ENCODE peak calls at places on chromosomes 12 and 14, in eight cellular contexts. K is HFFc6, F is tibial nerve, Q is glutamatergic neuron, S is AG04449, D is suprapubic skin, I is fibroblast of lung, X is D721Med. A is an unnamed sample.

GRCh38 chr12:11719678-11720099 is 70.2 kb downstream of the ETV6 start:
- DNase-seq in K (peak), F (no peak), Q (no peak), S (peak), D (no peak), I (peak), X (no peak), A (peak)

GRCh38 chr12:49059063-49059384 is 1.6 kb downstream of the KMT2D start:
- DNase-seq in K (no peak), F (no peak), Q (no peak), S (no peak), D (no peak), I (peak), X (no peak), A (no peak)

GRCh38 chr14:103214461-103214958 is 91.2 kb downstream of the TNFAIP2 start:
- DNase-seq in K (no peak), F (no peak), Q (no peak), S (no peak), D (no peak), I (no peak), X (no peak), A (no peak)

GRCh38 chr12:103879878-103880277 is 38.8 kb upstream of the NT5DC3 start:
- DNase-seq in K (no peak), F (no peak), Q (no peak), S (no peak), D (no peak), I (no peak), X (no peak), A (no peak)

GRCh38 chr12:53287741-53288216 is 7.6 kb upstream of the PFDN5 start:
- DNase-seq in K (peak), F (peak), Q (peak), S (no peak), D (no peak), I (peak), X (peak), A (no peak)

GRCh38 chr14:90496379-90496778 is 99.5 kb downstream of the CALM1 start:
- DNase-seq in K (no peak), F (no peak), Q (no peak), S (no peak), D (no peak), I (no peak), X (no peak), A (no peak)

GRCh38 chr12:122366685-122367475 is 55.6 kb downstream of the CLIP1 start:
- DNase-seq in K (peak), F (peak), Q (no peak), S (peak), D (no peak), I (peak), X (no peak), A (peak)

GRCh38 chr12:69985656-69986055 is 160.6 kb downstream of the MYRFL start:
- DNase-seq in K (no peak), F (no peak), Q (peak), S (no peak), D (no peak), I (no peak), X (no peak), A (no peak)

GRCh38 chr12:49750027-49750977 is 8.9 kb downstream of the TMBIM6 start:
- DNase-seq in K (peak), F (no peak), Q (no peak), S (no peak), D (no peak), I (peak), X (no peak), A (peak)

GRCh38 chr14:31947076-31947475 is 130.0 kb upstream of the ARHGAP5 start:
- DNase-seq in K (no peak), F (no peak), Q (no peak), S (no peak), D (no peak), I (no peak), X (no peak), A (no peak)

GRCh38 chr14:30375280-30375892 is 183.6 kb upstream of the G2E3 start:
- DNase-seq in K (peak), F (peak), Q (peak), S (no peak), D (peak), I (peak), X (no peak), A (peak)

GRCh38 chr14:104461676-104462443 is 117.7 kb upstream of the C14orf180 start:
- DNase-seq in K (no peak), F (no peak), Q (peak), S (no peak), D (peak), I (no peak), X (no peak), A (no peak)

GRCh38 chr14:105588236-105588860 is 62.0 kb downstream of the TMEM121 start:
- DNase-seq in K (no peak), F (no peak), Q (no peak), S (no peak), D (no peak), I (no peak), X (no peak), A (no peak)

GRCh38 chr12:90514325-90514724 is 440.7 kb downstream of the CCER1 start:
- DNase-seq in K (no peak), F (no peak), Q (no peak), S (no peak), D (no peak), I (peak), X (no peak), A (no peak)

GRCh38 chr14:86515195-86515594 is 985.3 kb downstream of the FLRT2 start:
- DNase-seq in K (no peak), F (no peak), Q (no peak), S (no peak), D (no peak), I (no peak), X (no peak), A (no peak)
- TF ChIP-seq CTCF in K (no peak), F (no peak), Q (no peak), S (no peak), D (no peak), I (no peak), X (no peak), A (no peak)

GRCh38 chr12:29439506-29439905 is 58.0 kb downstream of the OVCH1 start:
- DNase-seq in K (no peak), F (no peak), Q (no peak), S (no peak), D (no peak), I (no peak), X (no peak), A (no peak)

GRCh38 chr12:29437575-29437974 is 56.6 kb upstream of the ERGIC2 start:
- DNase-seq in K (no peak), F (no peak), Q (no peak), S (no peak), D (no peak), I (no peak), X (no peak), A (no peak)

GRCh38 chr12:29438752-29439408 is 57.9 kb upstream of the ERGIC2 start:
- DNase-seq in K (no peak), F (no peak), Q (no peak), S (no peak), D (no peak), I (no peak), X (no peak), A (no peak)
- TF ChIP-seq CTCF in K (no peak), F (no peak), Q (no peak), S (no peak), D (no peak), I (no peak), X (no peak), A (no peak)

GRCh38 chr12:109433618-109434017 is 43.5 kb downstream of the KCTD10 start:
- DNase-seq in K (no peak), F (no peak), Q (peak), S (no peak), D (no peak), I (no peak), X (no peak), A (no peak)
- TF ChIP-seq CTCF in K (peak), F (peak), Q (peak), S (peak), D (no peak), I (no peak), X (peak), A (peak)

GRCh38 chr12:26857465-26858176 is 24.6 kb upstream of the ITPR2 start:
- DNase-seq in K (no peak), F (no peak), Q (no peak), S (no peak), D (no peak), I (no peak), X (no peak), A (no peak)

GRCh38 chr12:26868505-26869494 is 35.8 kb upstream of the ITPR2 start:
- DNase-seq in K (no peak), F (no peak), Q (no peak), S (no peak), D (no peak), I (no peak), X (no peak), A (no peak)

GRCh38 chr12:26867084-26867483 is 34.1 kb upstream of the ITPR2 start:
- DNase-seq in K (no peak), F (no peak), Q (no peak), S (no peak), D (no peak), I (no peak), X (no peak), A (no peak)

GRCh38 chr12:26861690-26862089 is 28.7 kb upstream of the ITPR2 start:
- DNase-seq in K (no peak), F (no peak), Q (no peak), S (no peak), D (no peak), I (no peak), X (no peak), A (no peak)

DNA sequence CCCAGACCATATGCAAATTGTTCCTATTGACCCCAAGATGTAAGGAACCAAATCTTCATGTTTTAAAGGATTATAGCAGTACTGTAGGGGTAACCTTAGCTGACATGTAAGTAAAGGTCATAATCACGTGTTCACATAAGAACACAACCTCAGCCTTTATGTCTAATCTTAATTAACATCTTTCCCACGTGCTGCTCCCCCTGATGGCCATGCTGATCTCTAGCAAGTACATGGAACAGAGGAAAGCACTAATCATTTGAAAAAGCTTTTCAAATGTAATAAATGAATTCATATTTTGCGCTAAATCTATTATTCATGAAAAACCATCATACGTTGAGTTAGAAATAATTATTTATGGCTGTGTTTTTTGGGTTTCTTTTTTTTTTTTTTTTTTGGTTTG is 30.5 kb upstream of the ITPR2 start:
- DNase-seq in K (no peak), F (no peak), Q (no peak), S (no peak), D (no peak), I (peak), X (no peak), A (no peak)
- TF ChIP-seq CTCF in K (peak), F (no peak), Q (no peak), S (peak), D (no peak), I (peak), X (peak), A (peak)

DNA sequence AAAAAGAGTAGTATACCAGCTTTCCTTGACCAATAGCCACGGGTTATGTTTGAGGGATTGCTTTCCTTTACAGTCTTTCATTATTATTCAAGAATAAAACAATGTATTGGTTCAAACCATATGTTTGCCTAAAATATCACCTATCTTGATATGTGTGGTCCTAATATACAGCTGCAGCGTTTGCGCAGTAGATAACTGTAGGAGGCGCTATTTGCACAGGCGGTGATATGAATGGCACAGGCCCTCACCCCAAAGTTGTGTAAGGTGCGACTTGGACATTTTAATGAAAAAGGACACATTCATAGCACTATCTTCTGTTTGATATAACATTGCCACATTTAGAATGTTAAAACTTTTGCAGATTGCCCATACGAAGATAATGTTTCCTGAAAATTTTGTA is 298.4 kb downstream of the TRHDE start:
- DNase-seq in K (no peak), F (peak), Q (peak), S (no peak), D (no peak), I (no peak), X (no peak), A (no peak)
- TF ChIP-seq CTCF in K (peak), F (no peak), Q (peak), S (no peak), D (no peak), I (no peak), X (peak), A (no peak)

GRCh38 chr14:85572021-85572420 is 42.1 kb downstream of the FLRT2 start:
- DNase-seq in K (no peak), F (no peak), Q (no peak), S (no peak), D (no peak), I (no peak), X (no peak), A (no peak)
- TF ChIP-seq CTCF in K (no peak), F (no peak), Q (no peak), S (no peak), D (no peak), I (no peak), X (no peak), A (no peak)

DNA sequence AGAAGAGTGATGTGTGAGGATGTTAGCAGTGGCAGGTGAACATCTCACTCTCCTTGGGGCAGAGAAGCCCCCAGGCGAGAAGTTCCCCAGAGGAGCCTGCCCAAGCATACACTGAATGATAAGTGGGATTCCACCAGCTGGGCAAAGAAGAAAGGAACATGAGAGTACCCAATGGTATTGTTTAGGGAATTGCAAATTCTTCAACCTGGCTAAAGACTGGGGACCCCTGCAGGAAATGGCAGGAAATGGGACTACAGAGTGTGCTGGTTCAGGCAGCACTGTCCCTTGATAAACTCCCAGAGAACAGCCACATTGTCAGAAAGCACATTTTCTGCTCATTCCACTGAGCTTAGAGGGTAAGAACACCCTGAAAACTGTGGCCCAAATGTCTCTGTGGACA is 121.3 kb downstream of the RPS29 start:
- DNase-seq in K (no peak), F (no peak), Q (no peak), S (no peak), D (no peak), I (no peak), X (no peak), A (no peak)
- TF ChIP-seq CTCF in K (peak), F (no peak), Q (no peak), S (no peak), D (no peak), I (no peak), X (no peak), A (no peak)

GRCh38 chr12:87272846-87273245 is 756.4 kb downstream of the C12orf50 start:
- DNase-seq in K (no peak), F (no peak), Q (no peak), S (no peak), D (no peak), I (peak), X (no peak), A (no peak)

GRCh38 chr12:87270894-87271293 is 758.3 kb downstream of the C12orf50 start:
- DNase-seq in K (no peak), F (no peak), Q (no peak), S (peak), D (no peak), I (peak), X (no peak), A (no peak)

GRCh38 chr12:87280356-87280755 is 748.8 kb downstream of the C12orf50 start:
- DNase-seq in K (no peak), F (no peak), Q (no peak), S (no peak), D (no peak), I (no peak), X (no peak), A (no peak)

DNA sequence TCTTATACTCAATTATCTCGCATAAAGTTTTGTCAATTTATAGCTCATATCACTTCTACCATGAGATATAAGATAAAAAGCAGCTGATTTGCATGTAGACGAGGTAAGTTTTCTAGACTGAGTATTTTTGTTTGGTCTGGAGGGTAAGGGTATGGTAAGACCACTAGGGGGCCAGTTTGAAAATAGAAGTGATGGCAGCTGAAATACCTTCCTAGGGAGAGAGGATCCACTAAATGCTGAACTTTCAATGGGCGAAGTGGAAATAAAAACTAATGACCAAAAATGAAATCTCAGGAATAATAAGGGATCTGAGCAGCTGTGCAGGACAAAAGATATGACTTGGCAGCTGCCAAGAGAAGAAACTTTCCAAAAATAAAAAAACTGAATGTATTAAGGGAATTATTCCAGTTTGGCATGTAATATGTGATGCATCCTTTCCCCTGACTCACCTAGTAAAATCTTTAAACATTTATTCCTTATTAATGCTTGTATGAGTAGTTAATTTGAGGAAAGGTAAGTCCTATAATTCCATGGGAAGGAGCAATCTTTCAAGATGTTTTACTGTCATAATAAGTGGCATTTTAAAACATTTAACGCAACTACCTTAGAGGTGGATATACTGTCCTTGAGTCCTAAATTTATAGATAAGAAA is 754.5 kb downstream of the C12orf50 start:
- DNase-seq in K (no peak), F (no peak), Q (no peak), S (no peak), D (no peak), I (peak), X (no peak), A (no peak)
- TF ChIP-seq CTCF in K (peak), F (peak), Q (peak), S (peak), D (no peak), I (peak), X (peak), A (peak)

DNA sequence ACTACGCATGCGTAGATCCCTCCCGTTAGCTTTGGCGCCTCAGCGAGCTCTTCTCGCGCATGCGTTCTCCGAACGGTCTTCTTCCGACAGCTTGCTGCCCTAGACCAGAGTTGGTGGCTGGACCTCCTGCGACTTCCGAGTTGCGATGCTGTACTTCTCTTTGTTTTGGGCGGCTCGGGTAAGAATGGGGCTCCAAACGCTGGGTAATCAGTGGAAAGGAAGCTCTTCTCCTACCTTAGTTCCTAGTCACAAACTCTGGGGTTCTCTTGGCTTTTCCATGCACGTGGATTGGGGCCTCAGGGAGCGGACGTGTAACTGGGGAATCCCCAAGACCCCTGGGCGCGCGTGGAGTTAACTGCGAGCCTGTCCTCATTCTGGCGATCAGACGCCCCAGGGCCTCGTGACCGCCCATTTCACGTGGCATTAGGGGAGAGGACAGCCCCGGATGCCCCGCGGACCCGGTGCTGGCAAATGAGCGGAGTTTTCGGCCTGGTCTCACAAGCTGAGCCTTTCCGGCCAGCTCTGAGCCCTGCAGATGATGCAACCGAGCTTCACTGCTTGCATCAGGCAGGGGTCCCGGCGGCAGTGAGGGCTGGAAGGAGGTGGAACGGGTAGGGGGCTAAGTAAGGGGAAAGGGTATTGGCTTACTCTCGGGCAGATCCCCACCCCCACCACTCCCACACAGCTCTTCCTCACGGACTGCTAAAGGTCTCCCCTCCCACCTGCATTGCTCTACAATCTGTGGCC is at the start of gene SHMT2:
- DNase-seq in K (peak), F (peak), Q (peak), S (peak), D (peak), I (peak), X (peak), A (peak)
- TF ChIP-seq CTCF in K (no peak), F (no peak), Q (no peak), S (no peak), D (no peak), I (no peak), X (no peak), A (no peak)